ENCODE peak calls at places on chromosomes 1 and 21, in four cellular contexts. A is HL-60, M is K562, D is GM12878. R is an unnamed sample.

GRCh38 chr1:226135059-226135651 is 51.4 kb downstream of the ACBD3 start:
- DNase-seq in D (no peak), M (no peak), A (no peak), R (no peak)

GRCh38 chr1:235327559-235328270 is at the start of gene ARID4B:
- DNase-seq in A (no peak), M (peak), D (no peak), R (peak)

GRCh38 chr21:29827236-29827635 is 112.6 kb downstream of the GRIK1 start:
- DNase-seq in A (no peak), M (no peak), D (no peak), R (no peak)

GRCh38 chr1:166032901-166033371 is 133.9 kb downstream of the FAM78B start:
- DNase-seq in M (no peak), D (no peak), A (no peak), R (no peak)

GRCh38 chr1:170770254-170770653 is 106.3 kb downstream of the PRRX1 start:
- DNase-seq in A (no peak), M (no peak), D (no peak), R (no peak)

GRCh38 chr1:25743164-25744139 is 56.5 kb upstream of the SELENON start:
- DNase-seq in M (no peak), A (no peak), D (no peak), R (no peak)

GRCh38 chr1:20368866-20369545 is 78.3 kb downstream of the VWA5B1 start:
- DNase-seq in M (no peak), A (no peak), D (no peak), R (no peak)

GRCh38 chr1:231424950-231425805 is 3.1 kb upstream of the EGLN1 start:
- DNase-seq in D (no peak), A (no peak), M (no peak), R (no peak)

GRCh38 chr1:7932524-7933149 is 8.0 kb downstream of the TNFRSF9 start:
- DNase-seq in D (no peak), A (no peak), M (peak), R (no peak)

GRCh38 chr1:50978852-50979781 is 9.1 kb downstream of the CDKN2C start:
- DNase-seq in D (no peak), A (peak), M (peak), R (no peak)

GRCh38 chr1:36803870-36804560 is 230.3 kb downstream of the GRIK3 start:
- DNase-seq in A (no peak), M (no peak), D (no peak), R (no peak)

GRCh38 chr1:198265073-198265661 is 108.4 kb downstream of the NEK7 start:
- DNase-seq in A (no peak), D (no peak), M (peak), R (no peak)

GRCh38 chr21:17613242-17613676 is 558 bp upstream of the BTG3 start:
- DNase-seq in A (no peak), M (no peak), D (no peak), R (peak)

GRCh38 chr1:220221670-220222069 is 50.6 kb downstream of the RAB3GAP2 start:
- DNase-seq in D (no peak), A (no peak), M (no peak), R (no peak)

GRCh38 chr1:8394456-8395321 is 76.8 kb downstream of the SLC45A1 start:
- DNase-seq in A (no peak), D (no peak), M (no peak), R (no peak)

GRCh38 chr1:14970799-14971141 is 182.8 kb upstream of the TMEM51 start:
- DNase-seq in D (no peak), A (no peak), M (no peak), R (no peak)

GRCh38 chr21:45448283-45448809 is 43.4 kb downstream of the COL18A1 start:
- DNase-seq in A (no peak), M (no peak), D (no peak), R (no peak)

GRCh38 chr1:116841569-116842364 is 67.9 kb upstream of the PTGFRN start:
- DNase-seq in M (no peak), D (no peak), A (no peak), R (no peak)

GRCh38 chr1:13935336-13935735 is 235.3 kb downstream of the PRDM2 start:
- DNase-seq in M (no peak), D (no peak), A (no peak), R (no peak)

GRCh38 chr1:245578306-245578705 is 423.5 kb downstream of the KIF26B start:
- DNase-seq in A (no peak), D (no peak), M (no peak), R (no peak)

GRCh38 chr1:1833916-1834325 is 55.7 kb upstream of the NADK start:
- DNase-seq in D (peak), M (no peak), A (no peak), R (no peak)

GRCh38 chr1:167893798-167894197 is 20.1 kb downstream of the ADCY10 start:
- DNase-seq in D (no peak), A (peak), M (no peak), R (no peak)

GRCh38 chr1:96980448-96980847 is 258.9 kb downstream of the PTBP2 start:
- DNase-seq in M (no peak), D (no peak), A (no peak), R (no peak)
- TF ChIP-seq SPI1 in M (no peak), D (no peak), A (no peak), R (no peak)

DNA sequence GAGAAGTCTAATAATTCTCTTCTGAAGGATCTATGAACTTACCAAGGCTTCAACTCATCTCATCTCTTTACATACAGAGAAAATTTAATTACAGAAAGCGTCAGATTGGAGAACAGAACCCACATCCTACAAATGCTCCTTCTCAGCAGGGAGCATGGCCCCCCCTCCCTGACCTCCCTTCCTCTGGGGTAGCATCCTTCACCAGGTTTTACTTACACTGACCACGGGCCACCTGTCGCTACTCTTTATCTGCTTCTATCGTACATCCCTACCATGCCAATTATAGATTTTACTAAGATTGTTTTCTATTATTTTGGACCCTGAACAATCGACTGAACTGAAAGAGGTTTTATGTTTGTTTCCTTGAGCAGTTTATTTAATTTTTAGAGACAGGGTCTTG is 25.8 kb downstream of the RIPPLY3 start:
- DNase-seq in M (no peak), A (no peak), D (no peak), R (no peak)
- TF ChIP-seq SPI1 in M (no peak), A (no peak), D (no peak), R (no peak)

DNA sequence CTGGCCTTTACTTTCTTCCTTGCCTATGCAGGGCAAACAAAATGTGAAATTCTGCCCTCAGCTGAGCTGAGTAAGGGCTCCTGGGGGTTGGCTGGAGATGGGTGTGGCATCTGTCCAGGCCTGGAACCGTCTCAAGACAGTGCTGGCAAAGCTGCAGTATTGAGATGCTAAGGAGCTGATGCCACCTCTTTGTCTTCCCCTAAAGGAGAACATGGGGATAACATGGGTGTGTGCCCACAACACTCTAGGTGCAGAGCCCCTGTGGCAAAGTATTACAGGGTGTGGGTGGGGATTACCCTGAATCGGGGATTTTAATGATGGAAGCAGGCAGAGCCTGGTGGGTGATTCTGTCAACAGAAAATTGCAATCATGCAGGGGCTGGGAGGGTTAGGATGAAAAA is 2.5 kb upstream of the ST3GAL3 start:
- DNase-seq in D (no peak), M (no peak), A (no peak), R (no peak)
- TF ChIP-seq SPI1 in D (no peak), M (no peak), A (no peak), R (no peak)

GRCh38 chr1:109977657-109978378 is 6.7 kb upstream of the AHCYL1 start:
- DNase-seq in D (no peak), A (no peak), M (no peak), R (no peak)

GRCh38 chr1:109981128-109981379 is 3.5 kb upstream of the AHCYL1 start:
- DNase-seq in D (no peak), A (no peak), M (no peak), R (no peak)

GRCh38 chr1:109978761-109979488 is 5.6 kb upstream of the AHCYL1 start:
- DNase-seq in A (no peak), D (no peak), M (no peak), R (no peak)

GRCh38 chr1:109979489-109980091 is 5.0 kb upstream of the AHCYL1 start:
- DNase-seq in A (no peak), M (peak), D (no peak), R (no peak)

DNA sequence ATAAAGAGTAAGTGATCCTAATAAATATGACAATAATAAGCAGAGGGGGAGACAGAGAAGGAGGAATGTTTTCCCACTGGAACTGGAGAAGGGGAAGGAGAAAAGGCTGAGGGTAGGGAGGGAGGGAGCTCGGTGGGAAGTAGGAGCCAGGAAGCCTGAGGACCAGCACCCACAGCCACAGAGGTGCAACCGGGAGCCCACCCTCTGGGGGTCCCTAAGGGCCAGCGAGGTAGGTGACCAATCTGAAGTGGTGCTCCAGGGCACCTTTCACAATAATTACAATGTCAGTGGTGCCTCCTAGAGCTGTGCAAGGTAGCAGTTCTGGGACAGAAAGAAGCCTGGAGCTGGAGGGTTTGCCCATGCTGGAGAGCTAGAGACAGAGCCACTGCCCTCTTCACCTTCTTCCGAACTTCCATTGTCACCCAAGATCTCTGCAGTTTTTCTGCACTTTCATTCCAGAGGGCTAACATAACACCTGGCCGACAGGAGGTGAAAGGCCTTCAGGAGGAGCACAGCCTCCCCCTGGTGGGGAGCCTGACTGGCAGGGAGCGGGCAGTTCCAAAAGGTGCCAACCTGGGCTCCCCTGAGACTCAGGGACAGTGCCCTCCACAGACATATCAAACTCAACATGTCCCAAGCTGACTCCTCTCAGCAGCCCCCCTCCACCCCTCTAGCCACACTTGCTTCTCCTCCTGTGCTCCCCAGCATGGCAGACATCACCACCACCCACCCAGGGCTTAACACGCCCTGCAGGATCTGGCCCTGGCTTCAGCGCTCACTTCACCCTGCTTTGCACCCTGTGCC is 4.0 kb upstream of the AHCYL1 start:
- DNase-seq in D (no peak), M (no peak), A (peak), R (no peak)
- TF ChIP-seq SPI1 in D (no peak), M (no peak), A (no peak), R (no peak)

GRCh38 chr1:157700711-157701110 is at the start of gene FCRL3:
- DNase-seq in A (no peak), M (no peak), D (no peak), R (no peak)
- TF ChIP-seq SPI1 in A (no peak), M (no peak), D (no peak), R (no peak)

GRCh38 chr1:115134850-115135484 is 45.7 kb upstream of the TSPAN2 start:
- DNase-seq in M (no peak), D (no peak), A (no peak), R (no peak)
- TF ChIP-seq SPI1 in M (no peak), D (no peak), A (no peak), R (no peak)

GRCh38 chr1:9807541-9807940 is 16.2 kb downstream of the CLSTN1 start:
- DNase-seq in M (no peak), A (no peak), D (no peak), R (no peak)
- TF ChIP-seq SPI1 in M (no peak), A (no peak), D (no peak), R (no peak)

DNA sequence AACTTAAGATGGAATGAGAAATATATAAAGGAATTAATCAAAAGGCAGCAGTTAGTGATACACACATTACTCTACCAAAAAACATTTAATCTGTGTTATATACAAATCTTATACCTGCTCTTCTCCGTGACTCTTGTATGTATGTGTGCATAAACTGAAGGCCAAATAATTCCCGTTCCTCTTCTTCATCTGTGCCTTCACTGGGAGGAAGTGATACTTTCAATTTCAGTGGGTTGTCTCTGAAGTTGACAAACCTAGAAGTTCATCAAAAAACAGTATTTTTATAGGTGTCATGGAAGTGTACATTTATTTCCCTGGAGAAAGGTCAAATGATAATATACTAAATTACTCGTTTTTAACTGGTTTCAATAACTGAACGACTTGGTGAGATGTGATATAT is 19.3 kb downstream of the TRMT13 start:
- DNase-seq in M (no peak), D (no peak), A (no peak), R (no peak)
- TF ChIP-seq SPI1 in M (no peak), D (peak), A (peak), R (peak)

DNA sequence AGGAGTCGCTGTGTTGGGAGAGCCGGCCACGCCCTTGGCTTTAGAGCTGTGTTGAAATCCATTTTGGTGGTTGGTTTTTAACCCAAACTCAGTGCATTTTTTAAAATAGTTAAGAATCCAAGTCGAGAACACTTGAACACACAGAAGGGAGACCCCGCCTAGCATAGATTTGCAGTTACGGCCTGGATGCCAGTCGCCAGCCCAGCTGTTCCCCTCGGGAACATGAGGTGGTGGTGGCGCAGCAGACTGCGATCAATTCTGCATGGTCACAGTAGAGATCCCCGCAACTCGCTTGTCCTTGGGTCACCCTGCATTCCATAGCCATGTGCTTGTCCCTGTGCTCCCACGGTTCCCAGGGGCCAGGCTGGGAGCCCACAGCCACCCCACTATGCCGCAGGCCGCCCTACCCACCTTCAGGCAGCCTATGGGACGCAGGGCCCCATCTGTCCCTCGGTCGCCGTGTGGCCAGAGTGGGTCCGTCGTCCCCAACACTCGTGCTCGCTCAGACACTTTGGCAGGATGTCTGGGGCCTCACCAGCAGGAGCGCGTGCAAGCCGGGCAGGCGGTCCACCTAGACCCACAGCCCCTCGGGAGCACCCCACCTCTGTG is 4.7 kb downstream of the C1orf35 start:
- DNase-seq in M (peak), A (no peak), D (no peak), R (no peak)
- TF ChIP-seq SPI1 in M (no peak), A (no peak), D (no peak), R (no peak)